ENCODE peak calls at places on chromosome 4, in seven cellular contexts. One of them, this sample, is unnamed.

GRCh38 chr4:156638332-156638731 is 333.3 kb downstream of the PDGFC start:
- DNase-seq in MM.1S: no peak
- DNase-seq in GM12878: no peak
- DNase-seq in epithelial cell of esophagus: no peak
- DNase-seq in CD8-positive, alpha-beta T cell: no peak
- DNase-seq in GM23248: peak; percentile 52
- DNase-seq in heart right ventricle: no peak
- DNase-seq in this sample: no peak

GRCh38 chr4:93359609-93360008 is 468.9 kb upstream of the ATOH1 start:
- DNase-seq in MM.1S: no peak
- DNase-seq in GM12878: no peak
- DNase-seq in epithelial cell of esophagus: no peak
- DNase-seq in CD8-positive, alpha-beta T cell: no peak
- DNase-seq in GM23248: no peak
- DNase-seq in heart right ventricle: no peak
- DNase-seq in this sample: no peak

GRCh38 chr4:6349896-6350295 is 80.2 kb downstream of the WFS1 start:
- DNase-seq in MM.1S: no peak
- DNase-seq in GM12878: no peak
- DNase-seq in epithelial cell of esophagus: no peak
- DNase-seq in CD8-positive, alpha-beta T cell: no peak
- DNase-seq in GM23248: no peak
- DNase-seq in heart right ventricle: no peak
- DNase-seq in this sample: no peak

GRCh38 chr4:159042097-159042605 is 60.7 kb upstream of the RAPGEF2 start:
- DNase-seq in MM.1S: no peak
- DNase-seq in GM12878: no peak
- DNase-seq in epithelial cell of esophagus: no peak
- DNase-seq in CD8-positive, alpha-beta T cell: no peak
- DNase-seq in GM23248: no peak
- DNase-seq in heart right ventricle: no peak
- DNase-seq in this sample: no peak

GRCh38 chr4:30754021-30754420 is 33.9 kb downstream of the PCDH7 start:
- DNase-seq in MM.1S: no peak
- DNase-seq in GM12878: no peak
- DNase-seq in epithelial cell of esophagus: peak; percentile 81
- DNase-seq in CD8-positive, alpha-beta T cell: no peak
- DNase-seq in GM23248: peak; percentile 15
- DNase-seq in heart right ventricle: no peak
- DNase-seq in this sample: no peak

GRCh38 chr4:53659112-53659511 is 67.8 kb upstream of the LNX1 start:
- DNase-seq in MM.1S: no peak
- DNase-seq in GM12878: no peak
- DNase-seq in epithelial cell of esophagus: no peak
- DNase-seq in CD8-positive, alpha-beta T cell: no peak
- DNase-seq in GM23248: no peak
- DNase-seq in heart right ventricle: no peak
- DNase-seq in this sample: no peak

GRCh38 chr4:112908511-112908910 is 140.9 kb upstream of the ANK2 start:
- DNase-seq in MM.1S: no peak
- DNase-seq in GM12878: no peak
- DNase-seq in epithelial cell of esophagus: no peak
- DNase-seq in CD8-positive, alpha-beta T cell: no peak
- DNase-seq in GM23248: peak; percentile 11
- DNase-seq in heart right ventricle: no peak
- DNase-seq in this sample: no peak

GRCh38 chr4:110654254-110654635 is 31.4 kb upstream of the PITX2 start:
- DNase-seq in MM.1S: no peak
- DNase-seq in GM12878: no peak
- DNase-seq in epithelial cell of esophagus: no peak
- DNase-seq in CD8-positive, alpha-beta T cell: no peak
- DNase-seq in GM23248: peak; percentile 31
- DNase-seq in heart right ventricle: no peak
- DNase-seq in this sample: no peak

GRCh38 chr4:13860126-13860525 is 232.6 kb upstream of the BOD1L1 start:
- DNase-seq in MM.1S: no peak
- DNase-seq in GM12878: no peak
- DNase-seq in epithelial cell of esophagus: no peak
- DNase-seq in CD8-positive, alpha-beta T cell: no peak
- DNase-seq in GM23248: no peak
- DNase-seq in heart right ventricle: no peak
- DNase-seq in this sample: no peak

GRCh38 chr4:58723954-58724353 is 1613.8 kb upstream of the IGFBP7 start:
- DNase-seq in MM.1S: no peak
- DNase-seq in GM12878: no peak
- DNase-seq in epithelial cell of esophagus: no peak
- DNase-seq in CD8-positive, alpha-beta T cell: no peak
- DNase-seq in GM23248: no peak
- DNase-seq in heart right ventricle: no peak
- DNase-seq in this sample: no peak

DNA sequence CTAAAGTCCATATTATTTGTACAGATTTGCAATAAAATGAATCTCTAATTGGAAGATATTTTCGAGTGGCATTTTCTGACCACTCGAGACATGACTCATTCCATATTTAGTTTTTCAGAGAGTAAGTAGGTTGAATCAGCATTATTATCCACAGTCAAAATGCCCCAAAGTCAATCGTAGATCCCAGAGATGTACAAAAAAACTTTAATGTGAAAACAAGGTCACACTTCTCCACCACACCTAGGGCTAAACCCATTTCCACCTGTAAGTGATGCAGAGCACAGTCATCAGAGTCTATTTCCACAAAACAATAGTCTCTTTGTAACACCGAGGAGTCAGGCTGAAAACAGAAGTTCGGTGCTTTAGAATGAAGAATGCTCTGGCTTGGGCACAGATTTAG is 117.1 kb upstream of the TENM3 start:
- DNase-seq in MM.1S: no peak
- DNase-seq in GM12878: no peak
- DNase-seq in epithelial cell of esophagus: peak; percentile 54
- DNase-seq in CD8-positive, alpha-beta T cell: no peak
- DNase-seq in GM23248: no peak
- DNase-seq in heart right ventricle: no peak
- DNase-seq in this sample: no peak
- H3K4me3 ChIP-seq in MM.1S: no peak overlapping the region
- H3K4me3 ChIP-seq in GM12878: no peak overlapping the region
- H3K4me3 ChIP-seq in epithelial cell of esophagus: no peak overlapping the region
- H3K4me3 ChIP-seq in CD8-positive, alpha-beta T cell: no peak overlapping the region
- H3K4me3 ChIP-seq in GM23248: no peak overlapping the region
- H3K4me3 ChIP-seq in heart right ventricle: no peak overlapping the region
- H3K4me3 ChIP-seq in this sample: no peak overlapping the region

GRCh38 chr4:2812985-2813384 is 20.1 kb downstream of the SH3BP2 start:
- DNase-seq in MM.1S: no peak
- DNase-seq in GM12878: no peak
- DNase-seq in epithelial cell of esophagus: no peak
- DNase-seq in CD8-positive, alpha-beta T cell: no peak
- DNase-seq in GM23248: peak; percentile 36
- DNase-seq in heart right ventricle: no peak
- DNase-seq in this sample: no peak
- H3K4me3 ChIP-seq in MM.1S: peak overlapping the region; percentile 94
- H3K4me3 ChIP-seq in GM12878: peak overlapping the region; percentile 97
- H3K4me3 ChIP-seq in epithelial cell of esophagus: no peak overlapping the region
- H3K4me3 ChIP-seq in CD8-positive, alpha-beta T cell: peak overlapping the region; percentile 85
- H3K4me3 ChIP-seq in GM23248: peak overlapping the region; percentile 45
- H3K4me3 ChIP-seq in heart right ventricle: peak overlapping the region; percentile 41
- H3K4me3 ChIP-seq in this sample: peak overlapping the region; percentile 81

GRCh38 chr4:102678107-102678506 is 82.7 kb downstream of the MANBA start:
- DNase-seq in MM.1S: no peak
- DNase-seq in GM12878: no peak
- DNase-seq in epithelial cell of esophagus: peak; percentile 70
- DNase-seq in CD8-positive, alpha-beta T cell: no peak
- DNase-seq in GM23248: no peak
- DNase-seq in heart right ventricle: no peak
- DNase-seq in this sample: no peak
- H3K4me3 ChIP-seq in MM.1S: no peak overlapping the region
- H3K4me3 ChIP-seq in GM12878: no peak overlapping the region
- H3K4me3 ChIP-seq in epithelial cell of esophagus: no peak overlapping the region
- H3K4me3 ChIP-seq in CD8-positive, alpha-beta T cell: no peak overlapping the region
- H3K4me3 ChIP-seq in GM23248: no peak overlapping the region
- H3K4me3 ChIP-seq in heart right ventricle: no peak overlapping the region
- H3K4me3 ChIP-seq in this sample: no peak overlapping the region

DNA sequence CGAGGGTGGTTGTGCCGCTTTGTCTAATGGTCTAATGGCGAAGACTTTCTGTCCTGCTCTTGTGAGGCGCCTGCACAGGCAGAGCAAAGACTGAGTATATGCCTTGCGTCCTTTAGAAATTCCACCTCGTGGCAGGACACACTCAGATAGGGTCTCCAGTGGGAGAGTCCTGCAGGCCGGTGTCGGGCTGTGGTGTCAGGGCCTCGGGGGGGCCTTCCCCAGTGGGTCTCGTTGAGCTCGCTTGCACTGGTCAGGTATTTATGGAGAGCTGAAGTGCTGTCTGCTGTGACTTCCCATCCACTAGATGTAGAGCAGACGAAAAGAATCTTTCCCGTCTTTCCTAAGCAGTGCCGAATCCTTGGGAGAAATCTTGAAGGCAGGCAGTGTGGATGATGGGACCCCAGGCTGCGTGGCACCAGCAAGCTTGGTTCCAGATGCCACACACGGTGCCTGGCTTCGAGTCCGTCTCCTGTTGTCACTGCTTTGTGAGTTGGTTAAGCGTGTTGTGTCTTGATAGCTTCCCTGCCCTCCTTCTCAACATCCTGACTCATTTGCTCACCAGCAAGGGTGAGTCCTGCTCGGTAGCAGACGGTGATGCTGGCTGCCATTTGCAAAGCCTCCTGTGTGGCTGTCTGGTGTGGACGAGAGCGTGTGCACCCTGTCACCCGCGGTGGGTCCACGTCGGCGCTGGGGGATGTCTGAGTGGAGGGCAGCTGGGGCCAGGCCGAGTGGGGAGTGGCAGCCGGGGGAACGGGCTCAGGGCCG is 20.5 kb downstream of the MAEA start:
- DNase-seq in MM.1S: no peak
- DNase-seq in GM12878: no peak
- DNase-seq in epithelial cell of esophagus: peak; percentile 88
- DNase-seq in CD8-positive, alpha-beta T cell: no peak
- DNase-seq in GM23248: no peak
- DNase-seq in heart right ventricle: no peak
- DNase-seq in this sample: no peak
- H3K4me3 ChIP-seq in MM.1S: no peak overlapping the region
- H3K4me3 ChIP-seq in GM12878: no peak overlapping the region
- H3K4me3 ChIP-seq in epithelial cell of esophagus: peak overlapping the region; percentile 36
- H3K4me3 ChIP-seq in CD8-positive, alpha-beta T cell: peak overlapping the region; percentile 11
- H3K4me3 ChIP-seq in GM23248: peak overlapping the region; percentile 63
- H3K4me3 ChIP-seq in heart right ventricle: peak overlapping the region; percentile 29
- H3K4me3 ChIP-seq in this sample: no peak overlapping the region